ENCODE peak calls at places on chromosomes 7 and 10, in four cellular contexts. G, B, A and K are unnamed samples.

GRCh38 chr7:157416011-157416410 is 79.2 kb downstream of the DNAJB6 start:
- DNase-seq in A (no peak), B (no peak), G (no peak), K (no peak)

GRCh38 chr7:1358376-1359050 is 100.8 kb downstream of the MICALL2 start:
- DNase-seq in A (no peak), G (no peak), B (no peak), K (no peak)

GRCh38 chr10:124675261-124675660 is 68.9 kb downstream of the FAM53B start:
- DNase-seq in G (no peak), A (no peak), B (no peak), K (no peak)

GRCh38 chr10:36057180-36057579 is 415.1 kb upstream of the FZD8 start:
- DNase-seq in A (no peak), B (no peak), G (no peak), K (peak)

GRCh38 chr7:131336956-131337355 is 9.3 kb downstream of the MKLN1 start:
- DNase-seq in B (no peak), G (no peak), A (no peak), K (peak)

GRCh38 chr7:7662527-7662926 is 22.0 kb downstream of the UMAD1 start:
- DNase-seq in A (no peak), G (no peak), B (no peak), K (peak)

GRCh38 chr10:21724695-21725371 is 190.8 kb downstream of the MLLT10 start:
- DNase-seq in G (no peak), B (peak), A (peak), K (peak)

GRCh38 chr10:7410306-7410799 is 481 bp downstream of the SFMBT2 start:
- DNase-seq in B (no peak), A (no peak), G (peak), K (peak)

GRCh38 chr10:4131407-4132215 is 346.6 kb upstream of the KLF6 start:
- DNase-seq in B (peak), G (no peak), A (no peak), K (peak)

GRCh38 chr7:143367972-143368371 is 5.5 kb upstream of the FAM131B start:
- DNase-seq in B (no peak), G (no peak), A (peak), K (no peak)

GRCh38 chr7:74305987-74306736 is 17.0 kb downstream of the CLIP2 start:
- DNase-seq in A (no peak), G (no peak), B (no peak), K (no peak)

GRCh38 chr7:13830604-13830915 is 158.9 kb downstream of the ETV1 start:
- DNase-seq in G (no peak), B (no peak), A (no peak), K (peak)

GRCh38 chr7:42982604-42983115 is 50.5 kb downstream of the MRPL32 start:
- DNase-seq in B (no peak), G (no peak), A (no peak), K (no peak)

GRCh38 chr10:42941790-42942189 is 135.1 kb upstream of the RET start:
- DNase-seq in G (no peak), B (no peak), A (no peak), K (no peak)

GRCh38 chr10:75793848-75794247 is 362.4 kb downstream of the LRMDA start:
- DNase-seq in G (no peak), A (no peak), B (no peak), K (no peak)

GRCh38 chr10:71795248-71795647 is 21.9 kb upstream of the VSIR start:
- DNase-seq in B (no peak), G (no peak), A (no peak), K (peak)

GRCh38 chr10:101656915-101657314 is 38.1 kb downstream of the FBXW4 start:
- DNase-seq in A (no peak), B (no peak), G (no peak), K (no peak)